ENCODE peak calls at places on chromosome 2, in five cellular contexts. M is Caki2; I is IMR-90; K is amygdala; B is activated CD4-positive, alpha-beta T cell treated with anti-CD3 and anti-CD28 coated beads, Interleukin-2, amount 10 ng/mL, durations not matched to agents 7 days and 5 days. O is an unnamed sample.

GRCh38 chr2:3175568-3175955 is 202.1 kb downstream of the EIPR1 start:
- DNase-seq in M (no peak), I (no peak), K (no peak), B (no peak), O (no peak)

GRCh38 chr2:219309278-219309677 is at the start of gene PTPRN:
- DNase-seq in M (no peak), I (peak), K (no peak), B (no peak), O (no peak)

GRCh38 chr2:226717719-226718118 is 81.9 kb downstream of the IRS1 start:
- DNase-seq in M (no peak), I (no peak), K (no peak), B (no peak), O (no peak)

GRCh38 chr2:213238753-213239591 is 45.3 kb upstream of the SPAG16 start:
- DNase-seq in M (no peak), I (peak), K (no peak), B (no peak), O (no peak)

GRCh38 chr2:182826051-182826450 is 40.4 kb downstream of the FRZB start:
- DNase-seq in M (no peak), I (no peak), K (no peak), B (no peak), O (no peak)

GRCh38 chr2:88500691-88501090 is 48.2 kb upstream of the FOXI3 start:
- DNase-seq in M (no peak), I (no peak), K (no peak), B (no peak), O (no peak)

GRCh38 chr2:162113771-162114168 is 38.3 kb downstream of the GCG start:
- DNase-seq in M (peak), I (peak), K (no peak), B (no peak), O (no peak)

GRCh38 chr2:102025016-102025491 is 33.3 kb downstream of the IL1R2 start:
- DNase-seq in M (no peak), I (peak), K (no peak), B (no peak), O (no peak)

GRCh38 chr2:37837576-37838335 is 87.3 kb upstream of the RMDN2 start:
- DNase-seq in M (peak), I (peak), K (no peak), B (no peak), O (no peak)

GRCh38 chr2:107585851-107586250 is 240.8 kb upstream of the RGPD4 start:
- DNase-seq in M (no peak), I (peak), K (no peak), B (no peak), O (no peak)

O was measured in activated CD4-positive, alpha-beta memory T cell treated with anti-CD3 and anti-CD28 coated beads, Interleukin-2, amount 10 ng/mL, durations not matched to agents 7 days and 5 days.